ENCODE peak calls at places on chromosomes 2 and 18, in four cellular contexts. Z is posterior vena cava, L is Right ventricle myocardium superior, F is WERI-Rb-1. A is an unnamed sample.

GRCh38 chr2:38497670-38498037 is 105.1 kb downstream of the HNRNPLL start:
- DNase-seq in L (no peak), F (no peak), Z (no peak), A (no peak)

GRCh38 chr2:176317246-176318065 is 48.2 kb downstream of the MTX2 start:
- DNase-seq in F (no peak), Z (no peak), L (no peak), A (no peak)

GRCh38 chr2:163646659-163647058 is 89.1 kb downstream of the FIGN start:
- DNase-seq in L (no peak), Z (no peak), F (no peak), A (no peak)

GRCh38 chr2:98729652-98730051 is 1.3 kb downstream of the MGAT4A start:
- DNase-seq in Z (no peak), F (no peak), L (no peak), A (no peak)

GRCh38 chr2:214651451-214651850 is 158.0 kb downstream of the BARD1 start:
- DNase-seq in Z (no peak), L (no peak), F (no peak), A (no peak)

GRCh38 chr2:197571622-197572271 is 55.9 kb downstream of the MOB4 start:
- DNase-seq in L (no peak), F (no peak), Z (no peak), A (peak)

GRCh38 chr2:20143263-20143662 is 81.7 kb downstream of the SDC1 start:
- DNase-seq in Z (no peak), L (no peak), F (no peak), A (peak)

GRCh38 chr2:11582526-11583202 is 48.8 kb downstream of the GREB1 start:
- DNase-seq in F (peak), Z (peak), L (peak), A (peak)

GRCh38 chr2:55140316-55141219 is 90.3 kb upstream of the RTN4 start:
- DNase-seq in L (no peak), F (no peak), Z (no peak), A (no peak)

GRCh38 chr18:7812431-7813063 is 245.4 kb downstream of the PTPRM start:
- DNase-seq in L (peak), F (peak), Z (no peak), A (peak)

GRCh38 chr18:60266558-60266957 is 106.0 kb downstream of the MC4R start:
- DNase-seq in F (no peak), Z (no peak), L (no peak), A (no peak)

GRCh38 chr18:37873416-37873815 is 307.8 kb upstream of the CELF4 start:
- DNase-seq in L (no peak), Z (no peak), F (no peak), A (no peak)

GRCh38 chr2:134146620-134147019 is 107.3 kb upstream of the MGAT5 start:
- DNase-seq in L (no peak), F (no peak), Z (no peak), A (peak)

GRCh38 chr2:39124770-39125075 is 3.9 kb upstream of the SOS1 start:
- DNase-seq in Z (no peak), L (peak), F (no peak), A (no peak)

GRCh38 chr2:239268549-239268948 is 132.3 kb downstream of the HDAC4 start:
- DNase-seq in Z (no peak), L (no peak), F (no peak), A (no peak)

GRCh38 chr2:71882949-71883472 is 264.7 kb downstream of the CYP26B1 start:
- DNase-seq in L (peak), Z (peak), F (no peak), A (peak)

GRCh38 chr2:202778217-202778616 is 93.3 kb downstream of the ICA1L start:
- DNase-seq in L (no peak), F (no peak), Z (no peak), A (no peak)

GRCh38 chr2:196234672-196235071 is 63.3 kb upstream of the STK17B start:
- DNase-seq in F (no peak), L (no peak), Z (no peak), A (peak)

GRCh38 chr18:58438161-58438983 is 190.5 kb downstream of the ALPK2 start:
- DNase-seq in L (no peak), Z (no peak), F (no peak), A (no peak)

GRCh38 chr2:98912957-98913915 is 22.8 kb downstream of the CRACDL start:
- DNase-seq in Z (peak), L (no peak), F (no peak), A (peak)

GRCh38 chr2:102074167-102074778 is 68.3 kb upstream of the IL1R1 start:
- DNase-seq in F (no peak), L (no peak), Z (no peak), A (no peak)

A was measured in epithelial cell of esophagus.